ENCODE peak calls at places on chromosome 3, in four cellular contexts. F, E, O and P are unnamed samples.

GRCh38 chr3:15324335-15324734 is 8.1 kb downstream of the SH3BP5 start:
- DNase-seq in F (no peak), E (peak), O (no peak), P (peak)

GRCh38 chr3:114454592-114455251 is 160.9 kb downstream of the TIGIT start:
- DNase-seq in F (no peak), E (no peak), O (no peak), P (peak)

GRCh38 chr3:31124368-31124767 is 229.9 kb upstream of the GADL1 start:
- DNase-seq in F (no peak), E (no peak), O (no peak), P (no peak)

GRCh38 chr3:154783053-154784037 is 296.8 kb upstream of the MME start:
- DNase-seq in F (no peak), E (no peak), O (no peak), P (no peak)

GRCh38 chr3:14166877-14167605 is 11.4 kb downstream of the XPC start:
- DNase-seq in F (no peak), E (no peak), O (peak), P (no peak)

GRCh38 chr3:79898907-79899306 is 131.1 kb upstream of the ROBO1 start:
- DNase-seq in F (no peak), E (no peak), O (no peak), P (no peak)

GRCh38 chr3:141680620-141681389 is 57.3 kb upstream of the RNF7 start:
- DNase-seq in F (no peak), E (peak), O (peak), P (peak)

GRCh38 chr3:127088511-127089430 is 104.2 kb upstream of the PRR23E start:
- DNase-seq in F (no peak), E (no peak), O (no peak), P (no peak)

GRCh38 chr3:185825639-185826481 is 1.0 kb upstream of the IGF2BP2 start:
- DNase-seq in F (peak), E (peak), O (no peak), P (no peak)

GRCh38 chr3:144104679-144105078 is 133.1 kb downstream of the DIPK2A start:
- DNase-seq in F (no peak), E (no peak), O (no peak), P (no peak)

GRCh38 chr3:197942956-197943556 is 6.9 kb upstream of the RPL35A start:
- DNase-seq in F (no peak), E (no peak), O (peak), P (peak)

GRCh38 chr3:72725229-72725628 is 123.0 kb downstream of the SHQ1 start:
- DNase-seq in F (no peak), E (no peak), O (no peak), P (no peak)

GRCh38 chr3:126998728-126999127 is 15.8 kb downstream of the PLXNA1 start:
- DNase-seq in F (no peak), E (no peak), O (no peak), P (no peak)

GRCh38 chr3:43621406-43621973 is 321 bp downstream of the ANO10 start:
- DNase-seq in F (peak), E (no peak), O (no peak), P (no peak)

GRCh38 chr3:8445861-8446260 is 55.8 kb upstream of the LMCD1 start:
- DNase-seq in F (no peak), E (no peak), O (peak), P (peak)

GRCh38 chr3:58144478-58145142 is 66.2 kb downstream of the DNASE1L3 start:
- DNase-seq in F (no peak), E (no peak), O (no peak), P (no peak)

GRCh38 chr3:113747719-113748046 is 848 bp downstream of the ATP6V1A start:
- DNase-seq in F (no peak), E (no peak), O (no peak), P (peak)

GRCh38 chr3:158105710-158106438 is at the start of gene SHOX2:
- DNase-seq in F (no peak), E (peak), O (peak), P (no peak)

GRCh38 chr3:129575987-129576364 is 30.5 kb downstream of the PLXND1 start:
- DNase-seq in F (no peak), E (no peak), O (no peak), P (no peak)

GRCh38 chr3:194136519-194137313 is 768 bp downstream of the HES1 start:
- DNase-seq in F (no peak), E (peak), O (peak), P (peak)

GRCh38 chr3:158771577-158771976 is 30.3 kb upstream of the MFSD1 start:
- DNase-seq in F (no peak), E (no peak), O (no peak), P (no peak)